ENCODE peak calls at places on chromosomes 13 and 19, in eight cellular contexts. C is glutamatergic neuron, S is heart right ventricle, D is lower lobe of right lung, H is astrocyte of the spinal cord, Z is OCI-LY7, N is ovary, R is endodermal cell. Q is an unnamed sample.
A peak's percentile ranks its signal among the peaks of the same experiment; 100 is the strongest.

GRCh38 chr13:92463134-92463533 is 763.5 kb upstream of the GPC6 start:
- DNase-seq in R (no peak), S (no peak), D (no peak), H (no peak), C (no peak), N (no peak), Z (no peak), Q (no peak)

GRCh38 chr13:99307648-99308339 is 595 bp upstream of the GPR183 start:
- DNase-seq in C (no peak), S (no peak), Z (no peak), R (peak; percentile 71), D (peak; percentile 58), H (peak; percentile 74), N (no peak), Q (no peak)

GRCh38 chr13:110290153-110290552 is 16.8 kb downstream of the COL4A1 start:
- DNase-seq in Z (no peak), S (no peak), C (no peak), R (peak; percentile 10), N (no peak), H (no peak), D (no peak), Q (no peak)

GRCh38 chr13:29925457-29925856 is 75.0 kb upstream of the UBL3 start:
- DNase-seq in H (peak; percentile 61), R (no peak), N (no peak), C (no peak), D (peak; percentile 81), S (peak; percentile 30), Z (no peak), Q (no peak)

GRCh38 chr19:19280561-19280960 is 7.5 kb upstream of the TM6SF2 start:
- DNase-seq in S (no peak), R (no peak), H (no peak), N (no peak), C (no peak), Z (no peak), D (no peak), Q (no peak)

GRCh38 chr19:3087769-3088168 is 6.4 kb upstream of the GNA11 start:
- DNase-seq in R (no peak), D (no peak), S (no peak), Z (no peak), N (no peak), H (no peak), C (no peak), Q (no peak)

GRCh38 chr13:87999141-87999765 is 328.1 kb downstream of the SLITRK5 start:
- DNase-seq in N (no peak), D (no peak), S (no peak), C (no peak), R (no peak), Z (no peak), H (peak; percentile 63), Q (no peak)

GRCh38 chr19:54325194-54325621 is 12.2 kb upstream of the LILRA5 start:
- DNase-seq in R (peak; percentile 75), C (no peak), S (no peak), Z (peak; percentile 69), N (no peak), D (no peak), H (peak; percentile 5), Q (peak; percentile 59)

GRCh38 chr13:105915451-105915850 is 620.0 kb downstream of the EFNB2 start:
- DNase-seq in C (no peak), H (no peak), Z (no peak), S (no peak), D (no peak), N (no peak), R (no peak), Q (no peak)

GRCh38 chr19:58374200-58374599 is 6.6 kb downstream of the ZNF837 start:
- DNase-seq in S (no peak), D (no peak), Z (no peak), R (no peak), C (no peak), N (no peak), H (no peak), Q (no peak)

GRCh38 chr19:58367698-58368454 is 5.3 kb upstream of the ZNF497 start:
- DNase-seq in R (no peak), S (no peak), H (no peak), Z (no peak), D (no peak), C (no peak), N (no peak), Q (no peak)

GRCh38 chr19:58366576-58367430 is 4.3 kb upstream of the ZNF497 start:
- DNase-seq in S (no peak), D (peak; percentile 31), R (no peak), C (no peak), Z (no peak), N (no peak), H (no peak), Q (no peak)

GRCh38 chr19:58368561-58369360 is 6.2 kb upstream of the ZNF497 start:
- DNase-seq in N (no peak), S (no peak), C (no peak), R (no peak), D (no peak), Z (no peak), H (no peak), Q (no peak)

DNA sequence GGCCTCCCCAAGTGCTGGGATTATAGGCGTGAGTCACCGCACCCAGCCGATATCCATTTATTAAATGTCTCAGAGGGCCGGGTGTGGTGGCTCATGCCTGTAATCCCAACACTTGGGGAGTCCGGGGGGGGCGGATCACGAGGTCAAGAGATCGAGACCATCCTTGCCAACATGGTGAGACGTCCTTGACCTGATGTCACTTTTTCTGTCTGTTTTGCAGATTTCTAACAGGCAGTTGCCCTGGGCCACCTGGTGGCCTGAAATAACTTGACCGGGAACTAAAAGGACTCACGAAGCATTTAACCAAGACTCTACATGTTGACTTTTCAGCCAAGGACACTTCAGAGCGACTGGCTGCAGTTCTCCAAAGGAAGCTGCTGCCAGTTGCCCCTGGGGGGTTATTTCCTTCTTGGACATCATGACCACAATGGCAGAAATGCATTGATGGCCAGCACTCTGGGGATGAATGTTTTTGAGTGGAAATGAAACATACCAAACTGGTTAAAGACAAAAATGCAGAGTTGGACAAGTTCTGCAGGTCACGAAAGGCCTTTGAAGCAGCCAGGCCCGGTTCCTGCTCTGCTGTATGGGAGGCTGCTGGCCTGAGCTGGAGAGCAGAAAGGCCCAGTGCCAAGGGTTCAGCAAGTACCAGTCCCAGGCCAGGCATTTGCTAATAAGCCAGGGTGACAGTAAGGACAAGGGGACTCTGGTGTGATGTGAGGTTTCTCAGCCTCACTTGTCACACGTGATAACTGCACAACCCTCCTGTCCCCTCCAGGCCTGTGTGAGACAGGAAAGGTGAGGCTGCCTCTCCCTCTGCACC is 8.3 kb downstream of the ZNF837 start:
- DNase-seq in R (peak; percentile 69), C (no peak), H (no peak), Z (peak; percentile 33), S (no peak), N (peak; percentile 77), D (no peak), Q (no peak)
- TF ChIP-seq CTCF in R (peak; percentile 73), C (peak; percentile 28), H (no peak), Z (peak; percentile 54), S (no peak), N (peak; percentile 7), D (peak; percentile 9), Q (peak; percentile 41)

GRCh38 chr13:43389573-43389972 is 366.2 kb downstream of the DNAJC15 start:
- DNase-seq in H (no peak), S (no peak), C (no peak), D (no peak), Z (no peak), N (no peak), R (no peak), Q (no peak)

GRCh38 chr13:43390101-43390500 is 366.7 kb downstream of the DNAJC15 start:
- DNase-seq in S (no peak), H (no peak), C (no peak), R (no peak), Z (no peak), D (no peak), N (no peak), Q (no peak)

GRCh38 chr13:43388282-43389034 is 365.1 kb downstream of the DNAJC15 start:
- DNase-seq in H (no peak), Z (no peak), S (no peak), N (no peak), C (no peak), R (no peak), D (no peak), Q (no peak)

GRCh38 chr13:43391021-43391420 is 367.6 kb downstream of the DNAJC15 start:
- DNase-seq in Z (no peak), D (no peak), N (no peak), S (no peak), C (no peak), H (no peak), R (no peak), Q (no peak)

DNA sequence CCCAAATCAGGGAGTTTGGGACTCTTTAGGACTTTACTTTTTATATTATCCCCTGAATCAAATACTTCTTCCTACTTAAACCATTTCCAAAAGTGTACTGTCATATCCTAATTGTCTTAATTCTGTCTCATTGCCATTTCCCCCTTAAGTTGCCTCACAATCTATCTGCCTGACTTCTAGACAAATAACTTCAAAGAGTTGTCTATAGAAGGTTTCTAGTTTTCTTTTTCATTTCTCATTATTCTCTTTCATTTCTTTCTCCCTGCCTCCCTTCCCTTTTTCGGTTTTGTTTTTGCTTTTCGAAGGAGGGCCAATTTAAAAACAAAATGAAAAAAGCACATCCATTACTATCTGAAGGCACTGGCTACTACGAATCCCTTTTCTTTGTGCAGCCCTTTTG is 367.2 kb downstream of the DNAJC15 start:
- DNase-seq in H (no peak), Z (no peak), S (no peak), R (no peak), C (no peak), D (no peak), N (no peak), Q (no peak)
- TF ChIP-seq CTCF in H (no peak), Z (no peak), S (no peak), R (no peak), C (no peak), D (no peak), N (no peak), Q (no peak)

GRCh38 chr19:47663435-47663910 is 49.7 kb upstream of the EHD2 start:
- DNase-seq in C (no peak), N (no peak), H (peak; percentile 96), Z (no peak), R (no peak), S (no peak), D (no peak), Q (no peak)

GRCh38 chr19:47660435-47660832 is 51.5 kb downstream of the BICRA start:
- DNase-seq in S (no peak), D (peak; percentile 12), H (no peak), N (no peak), R (no peak), C (no peak), Z (no peak), Q (no peak)

GRCh38 chr19:47661571-47661970 is 51.7 kb upstream of the EHD2 start:
- DNase-seq in Z (no peak), D (no peak), C (no peak), H (no peak), R (no peak), N (no peak), S (no peak), Q (no peak)

GRCh38 chr19:47661161-47661560 is 52.1 kb upstream of the EHD2 start:
- DNase-seq in H (no peak), C (no peak), N (no peak), D (no peak), S (no peak), Z (no peak), R (no peak), Q (no peak)

GRCh38 chr19:47663911-47664771 is 49.1 kb upstream of the EHD2 start:
- DNase-seq in Z (no peak), C (no peak), N (peak; percentile 73), R (no peak), D (peak; percentile 73), S (no peak), H (peak; percentile 99), Q (no peak)
- TF ChIP-seq CTCF in Z (no peak), C (no peak), N (no peak), R (no peak), D (no peak), S (no peak), H (no peak), Q (no peak)

GRCh38 chr13:43157796-43158195 is 134.4 kb downstream of the DNAJC15 start:
- DNase-seq in Z (no peak), H (no peak), C (no peak), R (no peak), D (no peak), N (no peak), S (no peak), Q (no peak)
- TF ChIP-seq CTCF in Z (no peak), H (no peak), C (no peak), R (no peak), D (no peak), N (no peak), S (no peak), Q (no peak)